ENCODE peak calls at places on chromosome X, in eight cellular contexts. One of them, this sample, is unnamed.

GRCh38 chrX:2425281-2426071 is 75.3 kb downstream of the DHRSX start:
- DNase-seq in fibroblast of lung: no peak
- DNase-seq in MM.1S: no peak
- DNase-seq in WERI-Rb-1: peak
- DNase-seq in CD4-positive, alpha-beta T cell: no peak
- DNase-seq in sigmoid colon: no peak
- DNase-seq in H9: peak
- DNase-seq in Panc1: no peak
- DNase-seq in this sample: no peak

GRCh38 chrX:12685541-12685940 is 105.7 kb upstream of the PRPS2 start:
- DNase-seq in fibroblast of lung: peak
- DNase-seq in MM.1S: no peak
- DNase-seq in WERI-Rb-1: no peak
- DNase-seq in CD4-positive, alpha-beta T cell: no peak
- DNase-seq in sigmoid colon: no peak
- DNase-seq in H9: no peak
- DNase-seq in Panc1: no peak
- DNase-seq in this sample: no peak

GRCh38 chrX:9947395-9947794 is 19.8 kb upstream of the CLDN34 start:
- DNase-seq in fibroblast of lung: no peak
- DNase-seq in MM.1S: no peak
- DNase-seq in WERI-Rb-1: no peak
- DNase-seq in CD4-positive, alpha-beta T cell: no peak
- DNase-seq in sigmoid colon: no peak
- DNase-seq in H9: no peak
- DNase-seq in Panc1: no peak
- DNase-seq in this sample: no peak

GRCh38 chrX:30893206-30893605 is 4.2 kb upstream of the TAB3 start:
- DNase-seq in fibroblast of lung: no peak
- DNase-seq in MM.1S: no peak
- DNase-seq in WERI-Rb-1: no peak
- DNase-seq in CD4-positive, alpha-beta T cell: no peak
- DNase-seq in sigmoid colon: no peak
- DNase-seq in H9: no peak
- DNase-seq in Panc1: no peak
- DNase-seq in this sample: no peak

GRCh38 chrX:131441033-131441432 is 102.8 kb upstream of the OR13H1 start:
- DNase-seq in fibroblast of lung: peak
- DNase-seq in MM.1S: no peak
- DNase-seq in WERI-Rb-1: no peak
- DNase-seq in CD4-positive, alpha-beta T cell: no peak
- DNase-seq in sigmoid colon: no peak
- DNase-seq in H9: no peak
- DNase-seq in Panc1: no peak
- DNase-seq in this sample: peak

GRCh38 chrX:115289465-115289864 is at the start of gene LUZP4:
- DNase-seq in fibroblast of lung: no peak
- DNase-seq in MM.1S: no peak
- DNase-seq in WERI-Rb-1: no peak
- DNase-seq in CD4-positive, alpha-beta T cell: no peak
- DNase-seq in sigmoid colon: no peak
- DNase-seq in H9: no peak
- DNase-seq in Panc1: no peak
- DNase-seq in this sample: no peak

GRCh38 chrX:7586126-7586525 is 256.8 kb upstream of the VCX start:
- DNase-seq in fibroblast of lung: peak
- DNase-seq in MM.1S: peak
- DNase-seq in WERI-Rb-1: no peak
- DNase-seq in CD4-positive, alpha-beta T cell: no peak
- DNase-seq in sigmoid colon: no peak
- DNase-seq in H9: no peak
- DNase-seq in Panc1: peak
- DNase-seq in this sample: peak

GRCh38 chrX:108121291-108121690 is 29.7 kb downstream of the ATG4A start:
- DNase-seq in fibroblast of lung: no peak
- DNase-seq in MM.1S: no peak
- DNase-seq in WERI-Rb-1: no peak
- DNase-seq in CD4-positive, alpha-beta T cell: no peak
- DNase-seq in sigmoid colon: no peak
- DNase-seq in H9: no peak
- DNase-seq in Panc1: no peak
- DNase-seq in this sample: no peak

GRCh38 chrX:750263-750662 is 119.7 kb downstream of the SHOX start:
- DNase-seq in fibroblast of lung: no peak
- DNase-seq in MM.1S: no peak
- DNase-seq in WERI-Rb-1: no peak
- DNase-seq in CD4-positive, alpha-beta T cell: no peak
- DNase-seq in sigmoid colon: no peak
- DNase-seq in H9: no peak
- DNase-seq in Panc1: no peak
- DNase-seq in this sample: no peak

GRCh38 chrX:13762015-13762414 is 27.5 kb downstream of the OFD1 start:
- DNase-seq in fibroblast of lung: no peak
- DNase-seq in MM.1S: no peak
- DNase-seq in WERI-Rb-1: no peak
- DNase-seq in CD4-positive, alpha-beta T cell: no peak
- DNase-seq in sigmoid colon: no peak
- DNase-seq in H9: no peak
- DNase-seq in Panc1: no peak
- DNase-seq in this sample: no peak

GRCh38 chrX:12929701-12930100 is 23.3 kb downstream of the TLR8 start:
- DNase-seq in fibroblast of lung: peak
- DNase-seq in MM.1S: no peak
- DNase-seq in WERI-Rb-1: no peak
- DNase-seq in CD4-positive, alpha-beta T cell: no peak
- DNase-seq in sigmoid colon: no peak
- DNase-seq in H9: no peak
- DNase-seq in Panc1: no peak
- DNase-seq in this sample: no peak

GRCh38 chrX:68506649-68507048 is 7.8 kb downstream of the YIPF6 start:
- DNase-seq in fibroblast of lung: no peak
- DNase-seq in MM.1S: no peak
- DNase-seq in WERI-Rb-1: no peak
- DNase-seq in CD4-positive, alpha-beta T cell: no peak
- DNase-seq in sigmoid colon: no peak
- DNase-seq in H9: no peak
- DNase-seq in Panc1: no peak
- DNase-seq in this sample: no peak

GRCh38 chrX:78527818-78528217 is 131.3 kb downstream of the RTL3 start:
- DNase-seq in fibroblast of lung: no peak
- DNase-seq in MM.1S: no peak
- DNase-seq in WERI-Rb-1: no peak
- DNase-seq in CD4-positive, alpha-beta T cell: no peak
- DNase-seq in sigmoid colon: no peak
- DNase-seq in H9: no peak
- DNase-seq in Panc1: no peak
- DNase-seq in this sample: no peak

DNA sequence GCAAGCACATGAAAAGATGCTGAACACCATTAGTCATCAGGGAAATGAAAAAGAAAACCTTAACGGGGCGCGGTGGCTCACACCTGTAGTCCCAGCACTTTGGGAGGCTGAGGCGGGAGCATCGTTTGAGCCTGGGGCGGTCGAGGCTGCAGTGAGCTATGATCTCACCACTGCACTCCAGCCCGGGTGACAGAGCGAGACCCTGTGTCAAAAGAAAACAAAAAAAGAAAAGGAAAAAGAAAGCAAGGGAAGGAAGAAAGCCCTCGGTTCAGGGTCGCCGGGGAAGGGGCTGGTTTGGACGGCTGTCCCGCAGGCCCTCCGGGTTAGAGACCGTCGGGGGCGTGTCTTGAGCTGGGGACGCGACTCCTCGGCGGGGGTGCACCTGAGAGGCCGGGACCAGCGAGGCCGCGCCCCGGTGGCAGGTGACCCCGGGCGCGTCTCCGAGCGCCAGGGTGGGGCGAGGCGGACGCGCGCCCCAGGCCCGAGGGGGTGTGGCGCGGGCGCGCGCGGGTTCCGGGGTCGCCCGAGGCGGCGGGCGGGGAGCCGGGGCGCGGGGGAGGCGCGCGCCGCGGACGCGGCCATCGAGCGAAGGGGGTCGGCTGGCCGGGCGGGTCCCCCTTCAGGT is 478 bp upstream of the PLXNA3 start:
- DNase-seq in fibroblast of lung: no peak
- DNase-seq in MM.1S: peak
- DNase-seq in WERI-Rb-1: peak
- DNase-seq in CD4-positive, alpha-beta T cell: no peak
- DNase-seq in sigmoid colon: no peak
- DNase-seq in H9: peak
- DNase-seq in Panc1: no peak
- DNase-seq in this sample: peak
- H3K27ac ChIP-seq in fibroblast of lung: no peak
- H3K27ac ChIP-seq in MM.1S: no peak
- H3K27ac ChIP-seq in WERI-Rb-1: peak
- H3K27ac ChIP-seq in CD4-positive, alpha-beta T cell: no peak
- H3K27ac ChIP-seq in sigmoid colon: no peak
- H3K27ac ChIP-seq in H9: no peak
- H3K27ac ChIP-seq in Panc1: peak
- H3K27ac ChIP-seq in this sample: peak

GRCh38 chrX:54711735-54712134 is 86.3 kb downstream of the ITIH6 start:
- DNase-seq in fibroblast of lung: no peak
- DNase-seq in MM.1S: no peak
- DNase-seq in WERI-Rb-1: no peak
- DNase-seq in CD4-positive, alpha-beta T cell: no peak
- DNase-seq in sigmoid colon: no peak
- DNase-seq in H9: no peak
- DNase-seq in Panc1: no peak
- DNase-seq in this sample: no peak
- H3K27ac ChIP-seq in fibroblast of lung: no peak
- H3K27ac ChIP-seq in MM.1S: no peak
- H3K27ac ChIP-seq in WERI-Rb-1: no peak
- H3K27ac ChIP-seq in CD4-positive, alpha-beta T cell: no peak
- H3K27ac ChIP-seq in sigmoid colon: no peak
- H3K27ac ChIP-seq in H9: no peak
- H3K27ac ChIP-seq in Panc1: no peak
- H3K27ac ChIP-seq in this sample: no peak

GRCh38 chrX:21374994-21375794 is 976 bp downstream of the CNKSR2 start:
- DNase-seq in fibroblast of lung: no peak
- DNase-seq in MM.1S: no peak
- DNase-seq in WERI-Rb-1: peak
- DNase-seq in CD4-positive, alpha-beta T cell: no peak
- DNase-seq in sigmoid colon: no peak
- DNase-seq in H9: peak
- DNase-seq in Panc1: no peak
- DNase-seq in this sample: peak

GRCh38 chrX:21374163-21374993 is at the start of gene CNKSR2:
- DNase-seq in fibroblast of lung: peak
- DNase-seq in MM.1S: peak
- DNase-seq in WERI-Rb-1: peak
- DNase-seq in CD4-positive, alpha-beta T cell: peak
- DNase-seq in sigmoid colon: peak
- DNase-seq in H9: peak
- DNase-seq in Panc1: no peak
- DNase-seq in this sample: peak

GRCh38 chrX:21373637-21374162 is 518 bp upstream of the CNKSR2 start:
- DNase-seq in fibroblast of lung: no peak
- DNase-seq in MM.1S: peak
- DNase-seq in WERI-Rb-1: peak
- DNase-seq in CD4-positive, alpha-beta T cell: no peak
- DNase-seq in sigmoid colon: no peak
- DNase-seq in H9: peak
- DNase-seq in Panc1: no peak
- DNase-seq in this sample: no peak

GRCh38 chrX:21376636-21377035 is 2.4 kb downstream of the CNKSR2 start:
- DNase-seq in fibroblast of lung: no peak
- DNase-seq in MM.1S: no peak
- DNase-seq in WERI-Rb-1: no peak
- DNase-seq in CD4-positive, alpha-beta T cell: no peak
- DNase-seq in sigmoid colon: no peak
- DNase-seq in H9: no peak
- DNase-seq in Panc1: no peak
- DNase-seq in this sample: no peak

DNA sequence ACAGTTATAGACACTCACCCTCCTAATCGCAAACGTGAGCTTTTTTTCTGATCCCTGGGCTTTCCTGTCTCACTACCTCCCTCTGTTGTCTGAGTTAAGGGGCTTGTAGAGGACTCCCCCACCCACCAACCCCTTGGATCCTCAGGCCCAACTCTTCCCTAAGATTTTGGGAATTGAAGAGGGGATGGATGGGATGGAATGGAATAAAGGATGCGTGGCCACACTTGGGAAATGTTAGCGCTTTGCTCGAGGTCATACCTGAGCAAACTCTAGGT is 1.5 kb downstream of the CNKSR2 start:
- DNase-seq in fibroblast of lung: no peak
- DNase-seq in MM.1S: no peak
- DNase-seq in WERI-Rb-1: no peak
- DNase-seq in CD4-positive, alpha-beta T cell: no peak
- DNase-seq in sigmoid colon: no peak
- DNase-seq in H9: no peak
- DNase-seq in Panc1: no peak
- DNase-seq in this sample: peak
- H3K27ac ChIP-seq in fibroblast of lung: no peak
- H3K27ac ChIP-seq in MM.1S: no peak
- H3K27ac ChIP-seq in WERI-Rb-1: no peak
- H3K27ac ChIP-seq in CD4-positive, alpha-beta T cell: no peak
- H3K27ac ChIP-seq in sigmoid colon: no peak
- H3K27ac ChIP-seq in H9: no peak
- H3K27ac ChIP-seq in Panc1: no peak
- H3K27ac ChIP-seq in this sample: no peak

GRCh38 chrX:103461156-103461555 is 58.1 kb downstream of the RAB40A start:
- DNase-seq in fibroblast of lung: no peak
- DNase-seq in MM.1S: no peak
- DNase-seq in WERI-Rb-1: no peak
- DNase-seq in CD4-positive, alpha-beta T cell: no peak
- DNase-seq in sigmoid colon: no peak
- DNase-seq in H9: no peak
- DNase-seq in Panc1: no peak
- DNase-seq in this sample: no peak

GRCh38 chrX:103464071-103464773 is 55.1 kb downstream of the RAB40A start:
- DNase-seq in fibroblast of lung: peak
- DNase-seq in MM.1S: peak
- DNase-seq in WERI-Rb-1: peak
- DNase-seq in CD4-positive, alpha-beta T cell: no peak
- DNase-seq in sigmoid colon: no peak
- DNase-seq in H9: peak
- DNase-seq in Panc1: peak
- DNase-seq in this sample: peak

GRCh38 chrX:103467870-103468269 is 51.4 kb downstream of the RAB40A start:
- DNase-seq in fibroblast of lung: no peak
- DNase-seq in MM.1S: no peak
- DNase-seq in WERI-Rb-1: no peak
- DNase-seq in CD4-positive, alpha-beta T cell: no peak
- DNase-seq in sigmoid colon: no peak
- DNase-seq in H9: no peak
- DNase-seq in Panc1: no peak
- DNase-seq in this sample: peak

GRCh38 chrX:103467156-103467555 is 52.1 kb downstream of the RAB40A start:
- DNase-seq in fibroblast of lung: no peak
- DNase-seq in MM.1S: no peak
- DNase-seq in WERI-Rb-1: no peak
- DNase-seq in CD4-positive, alpha-beta T cell: no peak
- DNase-seq in sigmoid colon: no peak
- DNase-seq in H9: no peak
- DNase-seq in Panc1: no peak
- DNase-seq in this sample: no peak

DNA sequence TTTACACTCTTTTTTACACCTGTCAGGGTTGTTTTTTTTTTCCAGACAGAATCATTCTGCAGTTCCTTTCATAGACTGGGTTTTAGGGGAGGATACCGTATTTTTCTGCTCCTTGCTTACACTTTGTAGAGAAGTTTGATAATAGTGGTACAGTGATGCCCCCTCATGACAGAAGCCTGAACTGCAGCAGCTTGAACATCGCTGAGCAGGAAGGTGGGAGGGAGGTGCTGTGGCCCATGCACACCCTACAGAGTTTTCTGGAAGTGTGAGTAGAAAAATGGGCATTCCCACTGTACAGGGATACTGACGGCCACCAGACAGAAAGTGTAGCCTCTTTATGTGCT is 54.5 kb downstream of the RAB40A start:
- DNase-seq in fibroblast of lung: peak
- DNase-seq in MM.1S: peak
- DNase-seq in WERI-Rb-1: peak
- DNase-seq in CD4-positive, alpha-beta T cell: peak
- DNase-seq in sigmoid colon: peak
- DNase-seq in H9: peak
- DNase-seq in Panc1: peak
- DNase-seq in this sample: peak
- H3K27ac ChIP-seq in fibroblast of lung: no peak
- H3K27ac ChIP-seq in MM.1S: no peak
- H3K27ac ChIP-seq in WERI-Rb-1: no peak
- H3K27ac ChIP-seq in CD4-positive, alpha-beta T cell: no peak
- H3K27ac ChIP-seq in sigmoid colon: no peak
- H3K27ac ChIP-seq in H9: no peak
- H3K27ac ChIP-seq in Panc1: no peak
- H3K27ac ChIP-seq in this sample: no peak

This sample was measured in hepatocyte.